ENCODE peak calls at places on chromosomes 2 and 18, in five cellular contexts. One of them, this sample, is unnamed.

GRCh38 chr2:49192041-49192440 is 37.7 kb upstream of the FSHR start:
- DNase-seq in astrocyte of the cerebellum: no peak
- DNase-seq in aorta: no peak
- DNase-seq in neuronal stem cell: no peak
- DNase-seq in uterus: no peak
- DNase-seq in this sample: no peak

GRCh38 chr2:232146294-232146693 is 184.8 kb downstream of the DIS3L2 start:
- DNase-seq in neuronal stem cell: no peak
- DNase-seq in uterus: no peak
- DNase-seq in astrocyte of the cerebellum: no peak
- DNase-seq in aorta: no peak
- DNase-seq in this sample: peak

GRCh38 chr2:234257859-234258561 is 207.5 kb downstream of the SPP2 start:
- DNase-seq in aorta: no peak
- DNase-seq in neuronal stem cell: peak
- DNase-seq in astrocyte of the cerebellum: peak
- DNase-seq in uterus: no peak
- DNase-seq in this sample: peak

GRCh38 chr2:84537251-84537650 is 21.0 kb downstream of the DNAH6 start:
- DNase-seq in aorta: no peak
- DNase-seq in uterus: no peak
- DNase-seq in astrocyte of the cerebellum: no peak
- DNase-seq in neuronal stem cell: no peak
- DNase-seq in this sample: no peak

GRCh38 chr2:100976061-100976460 is 26.0 kb upstream of the RPL31 start:
- DNase-seq in astrocyte of the cerebellum: no peak
- DNase-seq in aorta: peak
- DNase-seq in uterus: no peak
- DNase-seq in neuronal stem cell: no peak
- DNase-seq in this sample: no peak

GRCh38 chr2:231614559-231615057 is 21.9 kb downstream of the TEX44 start:
- DNase-seq in astrocyte of the cerebellum: no peak
- DNase-seq in neuronal stem cell: no peak
- DNase-seq in aorta: peak
- DNase-seq in uterus: peak
- DNase-seq in this sample: no peak

GRCh38 chr18:75161629-75162028 is 47.3 kb downstream of the PTGR3 start:
- DNase-seq in neuronal stem cell: no peak
- DNase-seq in aorta: no peak
- DNase-seq in uterus: no peak
- DNase-seq in astrocyte of the cerebellum: peak
- DNase-seq in this sample: no peak

GRCh38 chr2:85596486-85597143 is 1.1 kb downstream of the RNF181 start:
- DNase-seq in neuronal stem cell: no peak
- DNase-seq in aorta: no peak
- DNase-seq in uterus: no peak
- DNase-seq in astrocyte of the cerebellum: no peak
- DNase-seq in this sample: no peak

GRCh38 chr2:61658841-61659780 is 121.0 kb upstream of the XPO1 start:
- DNase-seq in uterus: no peak
- DNase-seq in neuronal stem cell: peak
- DNase-seq in astrocyte of the cerebellum: peak
- DNase-seq in aorta: no peak
- DNase-seq in this sample: no peak

GRCh38 chr18:48727685-48728084 is 188.9 kb downstream of the CTIF start:
- DNase-seq in aorta: no peak
- DNase-seq in astrocyte of the cerebellum: no peak
- DNase-seq in neuronal stem cell: no peak
- DNase-seq in uterus: no peak
- DNase-seq in this sample: no peak

DNA sequence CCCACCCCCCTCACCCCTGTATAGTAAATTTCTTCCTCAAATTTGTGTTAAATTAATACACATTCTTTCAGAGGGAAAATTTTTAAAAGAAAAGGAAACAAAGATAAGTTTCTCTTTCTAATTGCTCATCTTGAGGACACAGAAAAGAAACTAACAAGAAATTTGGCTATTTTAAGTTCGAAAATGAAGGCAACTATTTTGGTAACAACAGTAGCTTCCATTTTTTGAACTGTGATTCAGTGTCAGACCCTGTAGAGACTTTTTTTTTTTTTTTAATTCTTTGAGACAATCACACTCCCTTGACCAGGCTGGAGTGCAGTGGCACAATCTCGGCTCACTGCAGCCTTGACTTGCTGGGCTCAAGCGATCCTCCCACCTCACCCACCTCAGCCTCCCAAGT is 194.9 kb downstream of the SS18 start:
- DNase-seq in uterus: no peak
- DNase-seq in astrocyte of the cerebellum: no peak
- DNase-seq in aorta: no peak
- DNase-seq in neuronal stem cell: no peak
- DNase-seq in this sample: no peak
- H3K4me3 ChIP-seq in uterus: no peak
- H3K4me3 ChIP-seq in astrocyte of the cerebellum: no peak
- H3K4me3 ChIP-seq in aorta: no peak
- H3K4me3 ChIP-seq in neuronal stem cell: no peak
- H3K4me3 ChIP-seq in this sample: no peak

GRCh38 chr18:55546873-55547704 is 40.9 kb downstream of the TCF4 start:
- DNase-seq in neuronal stem cell: no peak
- DNase-seq in astrocyte of the cerebellum: peak
- DNase-seq in aorta: no peak
- DNase-seq in uterus: peak
- DNase-seq in this sample: peak
- H3K4me3 ChIP-seq in neuronal stem cell: no peak
- H3K4me3 ChIP-seq in astrocyte of the cerebellum: peak
- H3K4me3 ChIP-seq in aorta: peak
- H3K4me3 ChIP-seq in uterus: peak
- H3K4me3 ChIP-seq in this sample: peak

DNA sequence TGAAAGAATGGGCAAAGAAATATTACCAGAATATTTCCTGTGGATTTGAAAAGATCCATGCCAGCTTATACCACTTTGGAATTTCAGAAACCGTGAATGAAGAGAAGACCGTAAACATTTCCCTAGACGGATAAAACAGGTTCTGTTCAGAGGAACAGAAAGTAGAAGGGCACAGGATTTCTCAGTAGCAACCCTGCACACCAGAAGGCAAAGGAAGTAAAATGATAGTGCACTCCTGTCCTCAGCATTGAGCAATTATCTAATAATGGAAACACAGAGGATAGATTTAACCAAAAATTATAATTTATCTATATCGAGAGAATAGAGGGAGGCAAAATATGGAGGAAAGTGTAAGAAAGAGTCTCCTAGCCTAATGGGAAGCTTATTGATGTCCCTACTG is 87.0 kb upstream of the ITGA6 start:
- DNase-seq in aorta: no peak
- DNase-seq in astrocyte of the cerebellum: no peak
- DNase-seq in neuronal stem cell: no peak
- DNase-seq in uterus: no peak
- DNase-seq in this sample: no peak
- H3K4me3 ChIP-seq in aorta: no peak
- H3K4me3 ChIP-seq in astrocyte of the cerebellum: no peak
- H3K4me3 ChIP-seq in neuronal stem cell: no peak
- H3K4me3 ChIP-seq in uterus: no peak
- H3K4me3 ChIP-seq in this sample: no peak

GRCh38 chr2:144501118-144501517 is 18.8 kb downstream of the ZEB2 start:
- DNase-seq in aorta: no peak
- DNase-seq in uterus: no peak
- DNase-seq in astrocyte of the cerebellum: no peak
- DNase-seq in neuronal stem cell: no peak
- DNase-seq in this sample: no peak

GRCh38 chr2:144505245-144505801 is 14.6 kb downstream of the ZEB2 start:
- DNase-seq in uterus: no peak
- DNase-seq in neuronal stem cell: no peak
- DNase-seq in aorta: no peak
- DNase-seq in astrocyte of the cerebellum: no peak
- DNase-seq in this sample: no peak

GRCh38 chr2:144502356-144502755 is 17.6 kb downstream of the ZEB2 start:
- DNase-seq in neuronal stem cell: no peak
- DNase-seq in astrocyte of the cerebellum: no peak
- DNase-seq in uterus: no peak
- DNase-seq in aorta: no peak
- DNase-seq in this sample: no peak

GRCh38 chr2:144503221-144503620 is 16.7 kb downstream of the ZEB2 start:
- DNase-seq in astrocyte of the cerebellum: no peak
- DNase-seq in aorta: no peak
- DNase-seq in neuronal stem cell: no peak
- DNase-seq in uterus: no peak
- DNase-seq in this sample: no peak

GRCh38 chr2:144504191-144504590 is 15.7 kb downstream of the ZEB2 start:
- DNase-seq in astrocyte of the cerebellum: no peak
- DNase-seq in neuronal stem cell: no peak
- DNase-seq in aorta: no peak
- DNase-seq in uterus: no peak
- DNase-seq in this sample: no peak
- H3K4me3 ChIP-seq in astrocyte of the cerebellum: no peak
- H3K4me3 ChIP-seq in neuronal stem cell: no peak
- H3K4me3 ChIP-seq in aorta: no peak
- H3K4me3 ChIP-seq in uterus: no peak
- H3K4me3 ChIP-seq in this sample: no peak

DNA sequence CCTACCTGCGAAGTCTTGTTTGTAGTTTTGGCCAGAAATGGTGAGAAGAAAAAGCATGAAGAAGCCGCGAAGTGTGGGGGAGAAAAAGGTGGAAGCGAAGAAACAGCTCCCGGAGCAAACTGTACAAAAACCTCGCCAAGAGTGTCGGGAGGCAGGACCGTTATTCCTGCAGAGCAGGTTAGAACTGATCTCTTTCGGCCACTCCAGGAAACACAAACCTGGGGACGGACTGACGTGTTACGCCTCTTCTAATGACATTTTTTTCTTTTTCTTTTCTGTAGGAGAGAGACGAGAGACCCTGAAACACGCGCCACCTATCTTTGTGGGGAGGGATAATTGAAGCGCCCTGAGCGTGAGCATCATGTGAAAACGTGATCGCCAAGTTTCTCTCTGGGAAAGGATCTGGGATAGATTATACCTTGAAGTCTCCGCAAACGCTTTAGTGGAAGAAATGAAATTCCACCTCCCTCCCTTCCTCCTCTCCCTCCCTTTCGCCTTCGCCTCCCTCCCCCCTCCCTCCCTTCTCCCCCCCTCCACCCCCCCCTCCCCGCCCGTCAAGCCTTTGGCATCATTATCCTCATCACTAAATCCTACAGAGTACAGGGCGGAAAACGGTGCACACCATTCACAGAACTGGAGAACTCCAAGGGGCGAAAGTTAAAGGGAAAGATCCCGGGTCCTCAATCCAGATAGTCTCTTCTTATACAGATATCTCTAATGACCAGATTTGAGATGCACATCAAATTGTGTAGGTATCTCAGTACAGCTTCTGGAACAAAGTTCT is at the start of gene ZEB2:
- DNase-seq in astrocyte of the cerebellum: peak
- DNase-seq in uterus: peak
- DNase-seq in neuronal stem cell: peak
- DNase-seq in aorta: peak
- DNase-seq in this sample: no peak
- H3K4me3 ChIP-seq in astrocyte of the cerebellum: peak
- H3K4me3 ChIP-seq in uterus: peak
- H3K4me3 ChIP-seq in neuronal stem cell: peak
- H3K4me3 ChIP-seq in aorta: peak
- H3K4me3 ChIP-seq in this sample: peak

GRCh38 chr2:177275041-177275440 is 10.5 kb upstream of the NFE2L2 start:
- DNase-seq in astrocyte of the cerebellum: peak
- DNase-seq in aorta: no peak
- DNase-seq in neuronal stem cell: no peak
- DNase-seq in uterus: no peak
- DNase-seq in this sample: no peak
- H3K4me3 ChIP-seq in astrocyte of the cerebellum: no peak
- H3K4me3 ChIP-seq in aorta: no peak
- H3K4me3 ChIP-seq in neuronal stem cell: no peak
- H3K4me3 ChIP-seq in uterus: no peak
- H3K4me3 ChIP-seq in this sample: no peak

GRCh38 chr2:60554649-60555065 is 1.2 kb upstream of the BCL11A start:
- DNase-seq in astrocyte of the cerebellum: no peak
- DNase-seq in neuronal stem cell: no peak
- DNase-seq in aorta: no peak
- DNase-seq in uterus: no peak
- DNase-seq in this sample: no peak

GRCh38 chr2:60555794-60556161 is 2.3 kb upstream of the BCL11A start:
- DNase-seq in uterus: no peak
- DNase-seq in aorta: no peak
- DNase-seq in neuronal stem cell: no peak
- DNase-seq in astrocyte of the cerebellum: no peak
- DNase-seq in this sample: no peak

GRCh38 chr2:60555066-60555793 is 1.8 kb upstream of the BCL11A start:
- DNase-seq in aorta: no peak
- DNase-seq in neuronal stem cell: no peak
- DNase-seq in uterus: peak
- DNase-seq in astrocyte of the cerebellum: peak
- DNase-seq in this sample: no peak

GRCh38 chr2:60556998-60557955 is 3.8 kb upstream of the BCL11A start:
- DNase-seq in aorta: no peak
- DNase-seq in uterus: no peak
- DNase-seq in astrocyte of the cerebellum: no peak
- DNase-seq in neuronal stem cell: no peak
- DNase-seq in this sample: no peak

GRCh38 chr2:60556441-60556997 is 3.1 kb upstream of the BCL11A start:
- DNase-seq in astrocyte of the cerebellum: no peak
- DNase-seq in neuronal stem cell: no peak
- DNase-seq in uterus: no peak
- DNase-seq in aorta: no peak
- DNase-seq in this sample: no peak
- H3K4me3 ChIP-seq in astrocyte of the cerebellum: no peak
- H3K4me3 ChIP-seq in neuronal stem cell: no peak
- H3K4me3 ChIP-seq in uterus: no peak
- H3K4me3 ChIP-seq in aorta: no peak
- H3K4me3 ChIP-seq in this sample: no peak

GRCh38 chr2:25418944-25419677 is 77.4 kb upstream of the DNMT3A start:
- DNase-seq in aorta: no peak
- DNase-seq in neuronal stem cell: no peak
- DNase-seq in astrocyte of the cerebellum: no peak
- DNase-seq in uterus: no peak
- DNase-seq in this sample: no peak
- H3K4me3 ChIP-seq in aorta: no peak
- H3K4me3 ChIP-seq in neuronal stem cell: no peak
- H3K4me3 ChIP-seq in astrocyte of the cerebellum: no peak
- H3K4me3 ChIP-seq in uterus: no peak
- H3K4me3 ChIP-seq in this sample: no peak